ENCODE peak calls at places on chromosomes 1 and 21, in eight cellular contexts. I, Z, H, F, S, C, X and E are unnamed samples.

GRCh38 chr1:174153085-174153824 is 6.1 kb upstream of the RABGAP1L start:
- DNase-seq in H (no peak), C (no peak), Z (no peak), X (no peak), F (no peak), I (no peak), S (no peak), E (no peak)

GRCh38 chr1:119873166-119874025 is 22.9 kb downstream of the ADAM30 start:
- DNase-seq in I (no peak), C (peak), H (peak), X (peak), Z (no peak), F (no peak), S (no peak), E (no peak)

GRCh38 chr1:226419284-226419683 is 11.4 kb upstream of the PARP1 start:
- DNase-seq in X (no peak), I (no peak), S (no peak), F (no peak), H (no peak), Z (no peak), C (no peak), E (no peak)

GRCh38 chr1:6148497-6149241 is 31.5 kb downstream of the CHD5 start:
- DNase-seq in X (no peak), I (no peak), Z (peak), S (peak), C (peak), F (peak), H (peak), E (no peak)

GRCh38 chr1:15283500-15283899 is 36.5 kb downstream of the FHAD1 start:
- DNase-seq in I (no peak), S (no peak), F (no peak), C (no peak), Z (peak), X (no peak), H (peak), E (no peak)

GRCh38 chr1:57218487-57219079 is 205.3 kb downstream of the DAB1 start:
- DNase-seq in C (no peak), H (no peak), X (no peak), S (no peak), F (no peak), I (no peak), Z (no peak), E (no peak)

GRCh38 chr1:53066941-53067738 is 5.1 kb downstream of the PODN start:
- DNase-seq in S (no peak), F (no peak), Z (no peak), I (no peak), X (no peak), C (no peak), H (no peak), E (no peak)

GRCh38 chr1:21616372-21616771 is 52.8 kb downstream of the RAP1GAP start:
- DNase-seq in I (no peak), F (no peak), C (no peak), H (no peak), Z (no peak), S (peak), X (no peak), E (no peak)

GRCh38 chr1:205514211-205515142 is 10.0 kb downstream of the CDK18 start:
- DNase-seq in F (no peak), C (no peak), S (no peak), Z (no peak), H (no peak), X (no peak), I (no peak), E (no peak)

GRCh38 chr1:234968470-234968869 is 160.2 kb downstream of the TOMM20 start:
- DNase-seq in C (no peak), H (no peak), Z (peak), F (no peak), X (no peak), I (no peak), S (no peak), E (no peak)

GRCh38 chr1:223886516-223886921 is 40.8 kb upstream of the TP53BP2 start:
- DNase-seq in C (no peak), X (no peak), Z (no peak), F (no peak), S (no peak), H (peak), I (no peak), E (no peak)

GRCh38 chr1:234603221-234604204 is 6.5 kb downstream of the IRF2BP2 start:
- DNase-seq in F (no peak), I (no peak), C (no peak), H (peak), Z (peak), S (no peak), X (no peak), E (peak)

GRCh38 chr1:193569696-193570269 is 383.4 kb upstream of the B3GALT2 start:
- DNase-seq in H (peak), I (no peak), S (no peak), C (no peak), Z (no peak), F (no peak), X (peak), E (no peak)

GRCh38 chr1:59298710-59299346 is 1.9 kb downstream of the FGGY start:
- DNase-seq in X (no peak), F (no peak), C (no peak), I (no peak), S (no peak), H (peak), Z (no peak), E (no peak)

GRCh38 chr1:25837253-25837875 is 17.6 kb downstream of the MTFR1L start:
- DNase-seq in Z (peak), H (peak), S (no peak), I (no peak), C (no peak), F (no peak), X (no peak), E (no peak)

GRCh38 chr1:230280054-230280795 is 145.9 kb downstream of the PGBD5 start:
- DNase-seq in S (no peak), X (no peak), H (no peak), I (no peak), F (no peak), C (no peak), Z (no peak), E (no peak)

GRCh38 chr21:45286671-45287437 is 841 bp downstream of the POFUT2 start:
- DNase-seq in S (no peak), C (no peak), F (no peak), Z (no peak), X (no peak), H (no peak), I (no peak), E (no peak)

GRCh38 chr1:160534823-160535605 is 12.0 kb upstream of the SLAMF6 start:
- DNase-seq in X (no peak), Z (no peak), I (no peak), H (no peak), C (no peak), S (no peak), F (no peak), E (no peak)

GRCh38 chr21:46056450-46056903 is 41.4 kb upstream of the COL6A2 start:
- DNase-seq in Z (no peak), S (no peak), C (no peak), F (peak), I (no peak), X (peak), H (no peak), E (no peak)